ENCODE peak calls at places on chromosome 19, in seven cellular contexts. One of them, this sample, is unnamed.

GRCh38 chr19:54115071-54116063 is at the start of the genes PRPF31 and TFPT:
- DNase-seq in HepG2: peak; percentile 96
- DNase-seq in H1: peak; percentile 96
- DNase-seq in GM12878: peak; percentile 95
- DNase-seq in GM12891: peak; percentile 94
- DNase-seq in SK-N-SH: peak; percentile 94
- DNase-seq in K562: peak; percentile 96
- DNase-seq in this sample: peak; percentile 95

GRCh38 chr19:38047048-38047435 is 140.0 kb downstream of the SIPA1L3 start:
- DNase-seq in H1: no peak
- DNase-seq in GM12878: no peak
- DNase-seq in GM12891: no peak
- DNase-seq in SK-N-SH: no peak
- DNase-seq in K562: no peak
- DNase-seq in HepG2: no peak
- DNase-seq in this sample: no peak

GRCh38 chr19:12867120-12868099 is 13.8 kb downstream of the DNASE2 start:
- DNase-seq in HepG2: no peak
- DNase-seq in SK-N-SH: peak; percentile 84
- DNase-seq in H1: peak; percentile 96
- DNase-seq in K562: peak; percentile 92
- DNase-seq in GM12891: peak; percentile 93
- DNase-seq in GM12878: peak; percentile 31
- DNase-seq in this sample: peak; percentile 96

GRCh38 chr19:13975870-13976269 is 23.6 kb downstream of the DCAF15 start:
- DNase-seq in H1: no peak
- DNase-seq in GM12878: no peak
- DNase-seq in K562: no peak
- DNase-seq in SK-N-SH: no peak
- DNase-seq in HepG2: no peak
- DNase-seq in GM12891: no peak
- DNase-seq in this sample: no peak

GRCh38 chr19:2171349-2172145 is 7.8 kb downstream of the DOT1L start:
- DNase-seq in H1: peak; percentile 63
- DNase-seq in GM12891: peak; percentile 88
- DNase-seq in SK-N-SH: peak; percentile 67
- DNase-seq in HepG2: peak; percentile 76
- DNase-seq in K562: peak; percentile 51
- DNase-seq in GM12878: peak; percentile 90
- DNase-seq in this sample: peak; percentile 90

GRCh38 chr19:10116085-10116865 is 3.4 kb downstream of the EIF3G start:
- DNase-seq in H1: no peak
- DNase-seq in GM12891: no peak
- DNase-seq in SK-N-SH: no peak
- DNase-seq in HepG2: no peak
- DNase-seq in GM12878: no peak
- DNase-seq in K562: no peak
- DNase-seq in this sample: no peak

GRCh38 chr19:47107201-47107952 is 6.2 kb downstream of the ZC3H4 start:
- DNase-seq in GM12878: no peak
- DNase-seq in GM12891: no peak
- DNase-seq in K562: peak; percentile 2
- DNase-seq in SK-N-SH: no peak
- DNase-seq in H1: no peak
- DNase-seq in HepG2: peak; percentile 93
- DNase-seq in this sample: no peak

GRCh38 chr19:31173991-31174390 is 175.2 kb downstream of the TSHZ3 start:
- DNase-seq in SK-N-SH: no peak
- DNase-seq in GM12891: no peak
- DNase-seq in GM12878: no peak
- DNase-seq in K562: no peak
- DNase-seq in H1: no peak
- DNase-seq in HepG2: no peak
- DNase-seq in this sample: no peak

GRCh38 chr19:55368106-55368505 is 2.2 kb downstream of the IL11 start:
- DNase-seq in GM12891: no peak
- DNase-seq in K562: no peak
- DNase-seq in HepG2: no peak
- DNase-seq in H1: no peak
- DNase-seq in SK-N-SH: no peak
- DNase-seq in GM12878: no peak
- DNase-seq in this sample: no peak

DNA sequence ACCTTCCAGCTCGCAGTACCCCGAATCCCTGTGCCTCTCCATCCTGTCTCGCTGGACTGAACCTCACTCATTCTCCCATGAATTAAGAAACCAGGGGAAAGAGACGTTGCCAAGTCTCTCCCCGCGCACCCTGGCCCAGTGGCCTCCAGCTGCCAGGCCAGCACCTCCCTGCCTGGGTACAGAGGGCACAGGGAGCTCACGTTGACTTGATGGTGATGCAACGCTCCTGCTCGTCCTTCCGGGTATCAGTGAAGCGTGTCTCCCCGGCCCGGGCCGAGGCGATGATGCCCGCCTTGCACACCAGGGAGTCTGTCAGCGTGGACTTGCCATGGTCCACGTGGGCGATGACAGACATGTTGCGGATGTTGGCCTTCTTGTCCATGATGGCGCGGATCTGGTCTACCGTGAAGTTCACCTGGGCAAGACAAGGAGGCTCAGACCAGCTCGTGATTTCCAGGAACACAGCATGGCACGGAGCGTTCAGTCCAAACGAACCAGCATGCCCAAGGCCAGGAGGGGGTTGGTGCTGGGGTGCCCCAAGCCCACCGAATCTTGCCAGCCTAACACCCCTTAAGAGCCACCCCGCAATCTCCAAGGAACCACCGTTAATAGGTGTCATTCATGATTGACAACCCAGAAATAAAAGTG is 1.2 kb downstream of the EEF2 start:
- DNase-seq in K562: peak; percentile 53
- DNase-seq in GM12878: no peak
- DNase-seq in SK-N-SH: peak; percentile 32
- DNase-seq in HepG2: no peak
- DNase-seq in H1: peak; percentile 45
- DNase-seq in GM12891: peak; percentile 42
- DNase-seq in this sample: peak; percentile 60
- TF ChIP-seq POLR2AphosphoS5 in K562: peak; percentile 33
- TF ChIP-seq POLR2AphosphoS5 in GM12878: peak; percentile 15
- TF ChIP-seq POLR2AphosphoS5 in SK-N-SH: no peak
- TF ChIP-seq POLR2AphosphoS5 in HepG2: peak; percentile 11
- TF ChIP-seq POLR2AphosphoS5 in H1: peak; percentile 84
- TF ChIP-seq POLR2AphosphoS5 in GM12891: no peak
- TF ChIP-seq POLR2AphosphoS5 in this sample: peak; percentile 62

DNA sequence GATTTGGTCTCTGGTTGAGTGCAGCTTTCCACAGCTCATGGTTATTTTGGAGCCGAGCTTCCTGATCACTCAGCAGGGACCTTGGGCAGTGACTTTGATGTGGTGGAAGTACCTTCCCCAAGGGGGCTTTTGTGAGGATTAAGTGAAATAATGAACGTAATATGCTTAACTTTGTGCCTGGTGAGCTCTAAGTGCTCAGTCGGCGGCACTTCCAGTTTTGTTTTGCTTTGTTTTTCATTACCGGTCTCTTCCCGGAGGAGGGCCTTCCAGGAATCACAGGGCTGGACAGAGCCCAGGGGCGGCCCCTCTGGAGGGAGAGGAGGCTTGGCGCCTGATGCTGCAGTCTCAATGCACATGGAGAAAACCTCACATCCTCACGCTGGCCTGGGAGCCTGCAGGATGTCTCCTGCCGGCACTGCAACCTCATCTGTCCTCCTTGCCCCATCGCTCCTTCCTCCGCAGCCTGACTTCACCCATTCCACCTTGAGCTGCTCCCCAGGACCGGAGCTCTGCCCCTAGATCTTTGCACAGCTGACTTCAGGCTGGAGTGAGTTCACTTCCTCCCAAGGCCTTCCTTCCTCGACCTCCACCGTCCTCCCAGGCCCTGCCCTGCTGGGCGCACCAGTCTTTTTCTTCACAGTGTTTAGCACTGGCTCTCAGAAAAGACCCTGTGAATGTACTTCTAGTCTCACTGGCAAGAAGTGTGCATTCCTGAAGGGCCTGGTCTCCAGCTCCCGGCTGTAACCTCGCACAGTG is 1.6 kb downstream of the PLEKHF1 start:
- DNase-seq in GM12891: no peak
- DNase-seq in HepG2: peak; percentile 55
- DNase-seq in H1: peak; percentile 68
- DNase-seq in GM12878: no peak
- DNase-seq in K562: no peak
- DNase-seq in SK-N-SH: no peak
- DNase-seq in this sample: no peak
- TF ChIP-seq TAF1 in GM12891: no peak
- TF ChIP-seq TAF1 in HepG2: no peak
- TF ChIP-seq TAF1 in H1: peak; percentile 53
- TF ChIP-seq TAF1 in GM12878: no peak
- TF ChIP-seq TAF1 in K562: no peak
- TF ChIP-seq TAF1 in SK-N-SH: no peak
- TF ChIP-seq TAF1 in this sample: no peak

DNA sequence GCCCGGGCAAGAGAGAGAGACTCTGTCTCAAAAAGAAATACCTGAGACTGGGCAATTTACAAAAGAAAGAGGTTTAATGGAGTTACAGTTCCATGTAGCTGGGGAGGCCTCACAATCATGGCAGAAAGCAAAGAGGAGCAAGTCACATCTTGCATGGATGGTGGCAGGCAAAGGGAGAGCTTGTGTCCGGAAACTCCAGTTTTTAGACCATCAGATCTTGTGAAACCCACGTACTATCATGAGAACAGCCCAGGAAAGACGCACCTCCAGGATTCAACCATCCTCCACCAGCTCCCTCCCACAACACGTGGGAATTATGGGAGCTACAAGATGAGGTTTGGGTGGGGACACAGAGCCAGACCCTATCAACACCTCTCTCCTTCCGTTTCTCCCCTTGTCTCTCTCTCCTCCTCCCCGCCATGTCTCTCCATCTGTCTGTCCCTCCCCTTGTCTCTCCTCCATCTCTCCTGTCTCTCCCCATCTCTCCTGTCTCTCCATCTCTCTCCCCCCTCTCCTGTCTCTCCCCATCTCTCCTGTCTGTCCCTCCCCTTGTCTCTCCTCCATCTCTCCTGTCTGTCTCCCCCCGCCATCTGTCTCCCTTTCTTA is 10.0 kb downstream of the POLR2E start:
- DNase-seq in K562: no peak
- DNase-seq in GM12878: no peak
- DNase-seq in HepG2: no peak
- DNase-seq in GM12891: no peak
- DNase-seq in H1: no peak
- DNase-seq in SK-N-SH: no peak
- DNase-seq in this sample: no peak
- TF ChIP-seq POLR2AphosphoS5 in K562: no peak
- TF ChIP-seq POLR2AphosphoS5 in GM12878: peak; percentile 30
- TF ChIP-seq POLR2AphosphoS5 in HepG2: peak; percentile 39
- TF ChIP-seq POLR2AphosphoS5 in GM12891: peak; percentile 51
- TF ChIP-seq POLR2AphosphoS5 in H1: peak; percentile 15
- TF ChIP-seq POLR2AphosphoS5 in SK-N-SH: no peak
- TF ChIP-seq POLR2AphosphoS5 in this sample: peak; percentile 63

GRCh38 chr19:17942181-17942580 is 9.4 kb downstream of the CCDC124 start:
- DNase-seq in GM12891: no peak
- DNase-seq in H1: no peak
- DNase-seq in SK-N-SH: no peak
- DNase-seq in HepG2: no peak
- DNase-seq in GM12878: no peak
- DNase-seq in K562: no peak
- DNase-seq in this sample: no peak
- TF ChIP-seq TAF1 in GM12891: no peak
- TF ChIP-seq TAF1 in H1: no peak
- TF ChIP-seq TAF1 in SK-N-SH: no peak
- TF ChIP-seq TAF1 in HepG2: no peak
- TF ChIP-seq TAF1 in GM12878: no peak
- TF ChIP-seq TAF1 in K562: no peak
- TF ChIP-seq TAF1 in this sample: no peak

GRCh38 chr19:24003537-24003936 is 83.5 kb upstream of the ZNF254 start:
- DNase-seq in K562: no peak
- DNase-seq in SK-N-SH: no peak
- DNase-seq in GM12891: no peak
- DNase-seq in HepG2: no peak
- DNase-seq in GM12878: no peak
- DNase-seq in H1: no peak
- DNase-seq in this sample: no peak

GRCh38 chr19:24004166-24004565 is 82.8 kb upstream of the ZNF254 start:
- DNase-seq in H1: no peak
- DNase-seq in SK-N-SH: no peak
- DNase-seq in K562: no peak
- DNase-seq in HepG2: no peak
- DNase-seq in GM12891: no peak
- DNase-seq in GM12878: no peak
- DNase-seq in this sample: no peak

GRCh38 chr19:24000656-24001055 is 86.0 kb downstream of the ZNF726 start:
- DNase-seq in GM12878: no peak
- DNase-seq in H1: no peak
- DNase-seq in HepG2: no peak
- DNase-seq in K562: no peak
- DNase-seq in GM12891: no peak
- DNase-seq in SK-N-SH: no peak
- DNase-seq in this sample: no peak

GRCh38 chr19:23999821-24000610 is 85.3 kb downstream of the ZNF726 start:
- DNase-seq in HepG2: no peak
- DNase-seq in H1: no peak
- DNase-seq in SK-N-SH: no peak
- DNase-seq in GM12878: no peak
- DNase-seq in GM12891: no peak
- DNase-seq in K562: no peak
- DNase-seq in this sample: no peak

GRCh38 chr19:24002256-24002945 is 84.6 kb upstream of the ZNF254 start:
- DNase-seq in GM12891: no peak
- DNase-seq in SK-N-SH: no peak
- DNase-seq in H1: no peak
- DNase-seq in K562: no peak
- DNase-seq in GM12878: no peak
- DNase-seq in HepG2: no peak
- DNase-seq in this sample: no peak
- TF ChIP-seq POLR2AphosphoS5 in GM12891: no peak
- TF ChIP-seq POLR2AphosphoS5 in SK-N-SH: no peak
- TF ChIP-seq POLR2AphosphoS5 in H1: no peak
- TF ChIP-seq POLR2AphosphoS5 in K562: no peak
- TF ChIP-seq POLR2AphosphoS5 in GM12878: no peak
- TF ChIP-seq POLR2AphosphoS5 in HepG2: no peak
- TF ChIP-seq POLR2AphosphoS5 in this sample: no peak

DNA sequence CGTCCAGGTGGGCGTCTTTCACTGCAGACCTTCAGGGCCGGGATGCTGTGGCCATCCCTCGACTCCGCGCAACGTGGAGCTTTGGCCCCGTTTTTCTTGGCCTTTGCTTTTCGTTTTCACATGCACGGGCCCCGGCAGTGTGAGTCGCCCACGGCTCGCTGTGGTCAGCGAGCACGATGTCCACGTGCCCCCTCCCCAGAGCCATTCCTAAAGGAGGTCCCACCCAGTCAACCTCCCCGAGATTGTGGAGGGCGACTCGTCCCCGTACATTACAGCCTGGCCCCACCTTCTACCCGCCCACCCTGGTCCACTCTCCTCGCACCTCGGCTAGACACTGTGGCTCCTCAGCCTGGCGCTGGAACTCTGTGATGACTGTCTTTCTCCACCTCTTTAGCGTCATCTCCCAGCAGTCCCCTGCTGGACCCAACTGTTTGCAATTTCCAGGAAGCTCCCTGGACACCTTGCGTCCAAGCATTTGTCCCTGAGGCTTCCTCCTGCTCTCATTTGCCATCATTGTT is 405 bp downstream of the ZNF446 start:
- DNase-seq in H1: no peak
- DNase-seq in SK-N-SH: peak; percentile 73
- DNase-seq in GM12878: no peak
- DNase-seq in K562: peak; percentile 59
- DNase-seq in HepG2: peak; percentile 25
- DNase-seq in GM12891: peak; percentile 41
- DNase-seq in this sample: no peak
- TF ChIP-seq TAF1 in H1: no peak
- TF ChIP-seq TAF1 in SK-N-SH: no peak
- TF ChIP-seq TAF1 in GM12878: no peak
- TF ChIP-seq TAF1 in K562: no peak
- TF ChIP-seq TAF1 in HepG2: no peak
- TF ChIP-seq TAF1 in GM12891: no peak
- TF ChIP-seq TAF1 in this sample: no peak